ENCODE peak calls at places on chromosome 9, in four cellular contexts. E is heart right ventricle, W is RCC 7860, P is AG09309. K is an unnamed sample.

GRCh38 chr9:97293827-97294226 is 13.6 kb upstream of the CCDC180 start:
- DNase-seq in W (no peak), P (no peak), E (no peak), K (no peak)

GRCh38 chr9:93679536-93680444 is 103.4 kb downstream of the PHF2 start:
- DNase-seq in P (no peak), E (peak; percentile 1), W (no peak), K (no peak)

GRCh38 chr9:129058965-129059795 is 21.7 kb upstream of the DOLPP1 start:
- DNase-seq in P (no peak), E (no peak), W (peak; percentile 20), K (peak; percentile 62)

GRCh38 chr9:84738353-84738752 is 68.8 kb downstream of the NTRK2 start:
- DNase-seq in W (no peak), E (no peak), P (no peak), K (no peak)

GRCh38 chr9:84254972-84255371 is 85.6 kb downstream of the SLC28A3 start:
- DNase-seq in W (no peak), E (no peak), P (no peak), K (no peak)

GRCh38 chr9:107739601-107740082 is 250.1 kb upstream of the KLF4 start:
- DNase-seq in E (peak; percentile 54), W (no peak), P (no peak), K (peak; percentile 95)

GRCh38 chr9:70672136-70672535 is 257.7 kb upstream of the KLF9 start:
- DNase-seq in W (no peak), E (no peak), P (no peak), K (peak; percentile 46)

GRCh38 chr9:110141118-110141797 is 66.7 kb downstream of the C9orf152 start:
- DNase-seq in P (peak; percentile 96), E (peak; percentile 61), W (peak; percentile 98), K (peak; percentile 97)

GRCh38 chr9:89806371-89807100 is 201.7 kb downstream of the GADD45G start:
- DNase-seq in E (no peak), W (peak; percentile 80), P (no peak), K (peak; percentile 19)

GRCh38 chr9:75027187-75028107 is 646 bp downstream of the CARNMT1 start:
- DNase-seq in P (no peak), W (peak; percentile 42), E (peak; percentile 52), K (peak; percentile 46)

GRCh38 chr9:136547508-136548215 is 1.8 kb upstream of the NOTCH1 start:
- DNase-seq in E (no peak), W (no peak), P (no peak), K (no peak)

GRCh38 chr9:19689324-19690087 is 99.3 kb downstream of the SLC24A2 start:
- DNase-seq in W (no peak), P (no peak), E (no peak), K (no peak)

GRCh38 chr9:137276757-137277328 is 683 bp upstream of the TOR4A start:
- DNase-seq in E (peak; percentile 94), W (no peak), P (no peak), K (peak; percentile 72)

GRCh38 chr9:129473523-129474244 is 147.2 kb downstream of the C9orf50 start:
- DNase-seq in W (peak; percentile 88), P (no peak), E (peak; percentile 29), K (peak; percentile 78)

GRCh38 chr9:134422301-134422700 is 96.0 kb downstream of the RXRA start:
- DNase-seq in P (no peak), W (no peak), E (peak; percentile 40), K (no peak)

GRCh38 chr9:99515087-99515486 is 293.0 kb downstream of the SEC61B start:
- DNase-seq in W (no peak), E (no peak), P (no peak), K (no peak)

GRCh38 chr9:127033059-127033458 is 89.4 kb downstream of the ANGPTL2 start:
- DNase-seq in E (no peak), W (no peak), P (no peak), K (no peak)

GRCh38 chr9:92980085-92980745 is 32.9 kb downstream of the FGD3 start:
- DNase-seq in E (no peak), W (no peak), P (no peak), K (no peak)

K was measured in cardiac fibroblast.